ENCODE peak calls at places on chromosomes 3 and 15, in nine cellular contexts. One of them, this sample, is unnamed.

GRCh38 chr3:184460276-184460675 is 80.4 kb downstream of the CHRD start:
- DNase-seq in H7: peak
- DNase-seq in activated T-cell treated with anti-CD3 and anti-CD28 coated beads, Interleukin-2, amount 50 U/mL, for 72 hours: no peak
- DNase-seq in T-helper 17 cell: no peak
- DNase-seq in H54: no peak
- DNase-seq in right cardiac atrium: no peak
- DNase-seq in left ventricle myocardium inferior: no peak
- DNase-seq in mesenteric fat pad: peak
- DNase-seq in NCI-H345: no peak
- DNase-seq in this sample: no peak

GRCh38 chr3:68892297-68892696 is 40.0 kb downstream of the TAFA4 start:
- DNase-seq in H7: no peak
- DNase-seq in activated T-cell treated with anti-CD3 and anti-CD28 coated beads, Interleukin-2, amount 50 U/mL, for 72 hours: no peak
- DNase-seq in T-helper 17 cell: no peak
- DNase-seq in H54: no peak
- DNase-seq in right cardiac atrium: no peak
- DNase-seq in left ventricle myocardium inferior: no peak
- DNase-seq in mesenteric fat pad: no peak
- DNase-seq in NCI-H345: no peak
- DNase-seq in this sample: no peak

GRCh38 chr3:54891540-54891897 is 36.3 kb downstream of the LRTM1 start:
- DNase-seq in H7: peak
- DNase-seq in activated T-cell treated with anti-CD3 and anti-CD28 coated beads, Interleukin-2, amount 50 U/mL, for 72 hours: no peak
- DNase-seq in T-helper 17 cell: no peak
- DNase-seq in H54: peak
- DNase-seq in right cardiac atrium: peak
- DNase-seq in left ventricle myocardium inferior: peak
- DNase-seq in mesenteric fat pad: no peak
- DNase-seq in NCI-H345: peak
- DNase-seq in this sample: peak

GRCh38 chr3:99013077-99013476 is 111.6 kb upstream of the DCBLD2 start:
- DNase-seq in H7: no peak
- DNase-seq in activated T-cell treated with anti-CD3 and anti-CD28 coated beads, Interleukin-2, amount 50 U/mL, for 72 hours: no peak
- DNase-seq in T-helper 17 cell: no peak
- DNase-seq in H54: no peak
- DNase-seq in right cardiac atrium: no peak
- DNase-seq in left ventricle myocardium inferior: no peak
- DNase-seq in mesenteric fat pad: no peak
- DNase-seq in NCI-H345: no peak
- DNase-seq in this sample: no peak

GRCh38 chr3:196472286-196472685 is 31.3 kb downstream of the RNF168 start:
- DNase-seq in H7: no peak
- DNase-seq in activated T-cell treated with anti-CD3 and anti-CD28 coated beads, Interleukin-2, amount 50 U/mL, for 72 hours: no peak
- DNase-seq in T-helper 17 cell: no peak
- DNase-seq in H54: no peak
- DNase-seq in right cardiac atrium: no peak
- DNase-seq in left ventricle myocardium inferior: no peak
- DNase-seq in mesenteric fat pad: no peak
- DNase-seq in NCI-H345: no peak
- DNase-seq in this sample: no peak

GRCh38 chr15:40106203-40107161 is 2.2 kb downstream of the BMF start:
- DNase-seq in H7: peak
- DNase-seq in activated T-cell treated with anti-CD3 and anti-CD28 coated beads, Interleukin-2, amount 50 U/mL, for 72 hours: no peak
- DNase-seq in T-helper 17 cell: no peak
- DNase-seq in H54: no peak
- DNase-seq in right cardiac atrium: peak
- DNase-seq in left ventricle myocardium inferior: peak
- DNase-seq in mesenteric fat pad: no peak
- DNase-seq in NCI-H345: peak
- DNase-seq in this sample: peak

GRCh38 chr3:64188810-64189560 is 36.3 kb downstream of the PRICKLE2 start:
- DNase-seq in H7: no peak
- DNase-seq in activated T-cell treated with anti-CD3 and anti-CD28 coated beads, Interleukin-2, amount 50 U/mL, for 72 hours: no peak
- DNase-seq in T-helper 17 cell: no peak
- DNase-seq in H54: peak
- DNase-seq in right cardiac atrium: peak
- DNase-seq in left ventricle myocardium inferior: no peak
- DNase-seq in mesenteric fat pad: no peak
- DNase-seq in NCI-H345: no peak
- DNase-seq in this sample: peak

GRCh38 chr3:146277953-146278631 is 27.2 kb upstream of the PLSCR4 start:
- DNase-seq in H7: no peak
- DNase-seq in activated T-cell treated with anti-CD3 and anti-CD28 coated beads, Interleukin-2, amount 50 U/mL, for 72 hours: no peak
- DNase-seq in T-helper 17 cell: no peak
- DNase-seq in H54: no peak
- DNase-seq in right cardiac atrium: no peak
- DNase-seq in left ventricle myocardium inferior: no peak
- DNase-seq in mesenteric fat pad: no peak
- DNase-seq in NCI-H345: no peak
- DNase-seq in this sample: no peak

GRCh38 chr15:58702233-58702632 is 47.3 kb downstream of the ADAM10 start:
- DNase-seq in H7: no peak
- DNase-seq in activated T-cell treated with anti-CD3 and anti-CD28 coated beads, Interleukin-2, amount 50 U/mL, for 72 hours: no peak
- DNase-seq in T-helper 17 cell: no peak
- DNase-seq in H54: no peak
- DNase-seq in right cardiac atrium: no peak
- DNase-seq in left ventricle myocardium inferior: no peak
- DNase-seq in mesenteric fat pad: no peak
- DNase-seq in NCI-H345: no peak
- DNase-seq in this sample: no peak

GRCh38 chr3:53161345-53161819 is 373 bp downstream of the PRKCD start:
- DNase-seq in H7: no peak
- DNase-seq in activated T-cell treated with anti-CD3 and anti-CD28 coated beads, Interleukin-2, amount 50 U/mL, for 72 hours: peak
- DNase-seq in T-helper 17 cell: no peak
- DNase-seq in H54: no peak
- DNase-seq in right cardiac atrium: peak
- DNase-seq in left ventricle myocardium inferior: peak
- DNase-seq in mesenteric fat pad: no peak
- DNase-seq in NCI-H345: no peak
- DNase-seq in this sample: no peak

GRCh38 chr3:56753206-56753605 is 48.5 kb downstream of the ARHGEF3 start:
- DNase-seq in H7: no peak
- DNase-seq in activated T-cell treated with anti-CD3 and anti-CD28 coated beads, Interleukin-2, amount 50 U/mL, for 72 hours: peak
- DNase-seq in T-helper 17 cell: no peak
- DNase-seq in H54: no peak
- DNase-seq in right cardiac atrium: no peak
- DNase-seq in left ventricle myocardium inferior: no peak
- DNase-seq in mesenteric fat pad: no peak
- DNase-seq in NCI-H345: no peak
- DNase-seq in this sample: no peak

GRCh38 chr3:72185549-72186484 is 400.9 kb upstream of the PROK2 start:
- DNase-seq in H7: no peak
- DNase-seq in activated T-cell treated with anti-CD3 and anti-CD28 coated beads, Interleukin-2, amount 50 U/mL, for 72 hours: peak
- DNase-seq in T-helper 17 cell: no peak
- DNase-seq in H54: peak
- DNase-seq in right cardiac atrium: no peak
- DNase-seq in left ventricle myocardium inferior: no peak
- DNase-seq in mesenteric fat pad: no peak
- DNase-seq in NCI-H345: no peak
- DNase-seq in this sample: no peak

GRCh38 chr15:91694131-91694828 is 159.2 kb upstream of the SLCO3A1 start:
- DNase-seq in H7: no peak
- DNase-seq in activated T-cell treated with anti-CD3 and anti-CD28 coated beads, Interleukin-2, amount 50 U/mL, for 72 hours: no peak
- DNase-seq in T-helper 17 cell: no peak
- DNase-seq in H54: no peak
- DNase-seq in right cardiac atrium: peak
- DNase-seq in left ventricle myocardium inferior: peak
- DNase-seq in mesenteric fat pad: no peak
- DNase-seq in NCI-H345: no peak
- DNase-seq in this sample: no peak

GRCh38 chr3:129122697-129123055 is 1.1 kb upstream of the RAB43 start:
- DNase-seq in H7: no peak
- DNase-seq in activated T-cell treated with anti-CD3 and anti-CD28 coated beads, Interleukin-2, amount 50 U/mL, for 72 hours: no peak
- DNase-seq in T-helper 17 cell: no peak
- DNase-seq in H54: no peak
- DNase-seq in right cardiac atrium: peak
- DNase-seq in left ventricle myocardium inferior: no peak
- DNase-seq in mesenteric fat pad: no peak
- DNase-seq in NCI-H345: no peak
- DNase-seq in this sample: no peak

GRCh38 chr3:197154-197855 is 742 bp downstream of the CHL1 start:
- DNase-seq in H7: peak
- DNase-seq in activated T-cell treated with anti-CD3 and anti-CD28 coated beads, Interleukin-2, amount 50 U/mL, for 72 hours: no peak
- DNase-seq in T-helper 17 cell: no peak
- DNase-seq in H54: no peak
- DNase-seq in right cardiac atrium: peak
- DNase-seq in left ventricle myocardium inferior: peak
- DNase-seq in mesenteric fat pad: no peak
- DNase-seq in NCI-H345: peak
- DNase-seq in this sample: no peak

GRCh38 chr3:108489776-108490175 is 20.6 kb downstream of the MYH15 start:
- DNase-seq in H7: peak
- DNase-seq in activated T-cell treated with anti-CD3 and anti-CD28 coated beads, Interleukin-2, amount 50 U/mL, for 72 hours: peak
- DNase-seq in T-helper 17 cell: no peak
- DNase-seq in H54: peak
- DNase-seq in right cardiac atrium: no peak
- DNase-seq in left ventricle myocardium inferior: no peak
- DNase-seq in mesenteric fat pad: no peak
- DNase-seq in NCI-H345: peak
- DNase-seq in this sample: no peak

GRCh38 chr3:11655188-11655928 is 11.6 kb upstream of the VGLL4 start:
- DNase-seq in H7: peak
- DNase-seq in activated T-cell treated with anti-CD3 and anti-CD28 coated beads, Interleukin-2, amount 50 U/mL, for 72 hours: peak
- DNase-seq in T-helper 17 cell: no peak
- DNase-seq in H54: no peak
- DNase-seq in right cardiac atrium: no peak
- DNase-seq in left ventricle myocardium inferior: no peak
- DNase-seq in mesenteric fat pad: no peak
- DNase-seq in NCI-H345: peak
- DNase-seq in this sample: no peak

GRCh38 chr3:113536627-113537101 is 4.3 kb downstream of the SIDT1 start:
- DNase-seq in H7: no peak
- DNase-seq in activated T-cell treated with anti-CD3 and anti-CD28 coated beads, Interleukin-2, amount 50 U/mL, for 72 hours: no peak
- DNase-seq in T-helper 17 cell: no peak
- DNase-seq in H54: no peak
- DNase-seq in right cardiac atrium: no peak
- DNase-seq in left ventricle myocardium inferior: no peak
- DNase-seq in mesenteric fat pad: no peak
- DNase-seq in NCI-H345: no peak
- DNase-seq in this sample: no peak

GRCh38 chr3:115186351-115187148 is 39.5 kb upstream of the ZBTB20 start:
- DNase-seq in H7: no peak
- DNase-seq in activated T-cell treated with anti-CD3 and anti-CD28 coated beads, Interleukin-2, amount 50 U/mL, for 72 hours: no peak
- DNase-seq in T-helper 17 cell: no peak
- DNase-seq in H54: no peak
- DNase-seq in right cardiac atrium: no peak
- DNase-seq in left ventricle myocardium inferior: no peak
- DNase-seq in mesenteric fat pad: no peak
- DNase-seq in NCI-H345: no peak
- DNase-seq in this sample: no peak

GRCh38 chr3:141710888-141711616 is 27.0 kb upstream of the RNF7 start:
- DNase-seq in H7: no peak
- DNase-seq in activated T-cell treated with anti-CD3 and anti-CD28 coated beads, Interleukin-2, amount 50 U/mL, for 72 hours: no peak
- DNase-seq in T-helper 17 cell: no peak
- DNase-seq in H54: peak
- DNase-seq in right cardiac atrium: peak
- DNase-seq in left ventricle myocardium inferior: no peak
- DNase-seq in mesenteric fat pad: no peak
- DNase-seq in NCI-H345: no peak
- DNase-seq in this sample: no peak

GRCh38 chr15:101150723-101151040 is 101.2 kb downstream of the CHSY1 start:
- DNase-seq in H7: no peak
- DNase-seq in activated T-cell treated with anti-CD3 and anti-CD28 coated beads, Interleukin-2, amount 50 U/mL, for 72 hours: no peak
- DNase-seq in T-helper 17 cell: no peak
- DNase-seq in H54: no peak
- DNase-seq in right cardiac atrium: no peak
- DNase-seq in left ventricle myocardium inferior: no peak
- DNase-seq in mesenteric fat pad: no peak
- DNase-seq in NCI-H345: no peak
- DNase-seq in this sample: no peak

GRCh38 chr3:45486136-45486535 is 97.8 kb downstream of the LARS2 start:
- DNase-seq in H7: no peak
- DNase-seq in activated T-cell treated with anti-CD3 and anti-CD28 coated beads, Interleukin-2, amount 50 U/mL, for 72 hours: no peak
- DNase-seq in T-helper 17 cell: no peak
- DNase-seq in H54: no peak
- DNase-seq in right cardiac atrium: no peak
- DNase-seq in left ventricle myocardium inferior: no peak
- DNase-seq in mesenteric fat pad: no peak
- DNase-seq in NCI-H345: no peak
- DNase-seq in this sample: no peak

GRCh38 chr15:57553526-57553925 is 38.2 kb upstream of the MYZAP start:
- DNase-seq in H7: no peak
- DNase-seq in activated T-cell treated with anti-CD3 and anti-CD28 coated beads, Interleukin-2, amount 50 U/mL, for 72 hours: no peak
- DNase-seq in T-helper 17 cell: no peak
- DNase-seq in H54: no peak
- DNase-seq in right cardiac atrium: no peak
- DNase-seq in left ventricle myocardium inferior: no peak
- DNase-seq in mesenteric fat pad: no peak
- DNase-seq in NCI-H345: no peak
- DNase-seq in this sample: no peak

GRCh38 chr3:172685331-172686214 is 25.3 kb downstream of the NCEH1 start:
- DNase-seq in H7: no peak
- DNase-seq in activated T-cell treated with anti-CD3 and anti-CD28 coated beads, Interleukin-2, amount 50 U/mL, for 72 hours: peak
- DNase-seq in T-helper 17 cell: no peak
- DNase-seq in H54: no peak
- DNase-seq in right cardiac atrium: no peak
- DNase-seq in left ventricle myocardium inferior: no peak
- DNase-seq in mesenteric fat pad: no peak
- DNase-seq in NCI-H345: no peak
- DNase-seq in this sample: no peak

GRCh38 chr3:42651248-42652091 is 2.0 kb upstream of the ZBTB47 start:
- DNase-seq in H7: peak
- DNase-seq in activated T-cell treated with anti-CD3 and anti-CD28 coated beads, Interleukin-2, amount 50 U/mL, for 72 hours: no peak
- DNase-seq in T-helper 17 cell: no peak
- DNase-seq in H54: peak
- DNase-seq in right cardiac atrium: no peak
- DNase-seq in left ventricle myocardium inferior: no peak
- DNase-seq in mesenteric fat pad: no peak
- DNase-seq in NCI-H345: no peak
- DNase-seq in this sample: no peak

GRCh38 chr3:139104062-139104461 is 59.4 kb upstream of the PRR23C start:
- DNase-seq in H7: no peak
- DNase-seq in activated T-cell treated with anti-CD3 and anti-CD28 coated beads, Interleukin-2, amount 50 U/mL, for 72 hours: no peak
- DNase-seq in T-helper 17 cell: no peak
- DNase-seq in H54: no peak
- DNase-seq in right cardiac atrium: no peak
- DNase-seq in left ventricle myocardium inferior: no peak
- DNase-seq in mesenteric fat pad: no peak
- DNase-seq in NCI-H345: no peak
- DNase-seq in this sample: no peak

GRCh38 chr3:55007971-55008370 is 80.1 kb upstream of the LRTM1 start:
- DNase-seq in H7: no peak
- DNase-seq in activated T-cell treated with anti-CD3 and anti-CD28 coated beads, Interleukin-2, amount 50 U/mL, for 72 hours: no peak
- DNase-seq in T-helper 17 cell: no peak
- DNase-seq in H54: no peak
- DNase-seq in right cardiac atrium: no peak
- DNase-seq in left ventricle myocardium inferior: no peak
- DNase-seq in mesenteric fat pad: no peak
- DNase-seq in NCI-H345: no peak
- DNase-seq in this sample: no peak

GRCh38 chr3:159604151-159604581 is 384.5 kb upstream of the IL12A start:
- DNase-seq in H7: no peak
- DNase-seq in activated T-cell treated with anti-CD3 and anti-CD28 coated beads, Interleukin-2, amount 50 U/mL, for 72 hours: no peak
- DNase-seq in T-helper 17 cell: no peak
- DNase-seq in H54: no peak
- DNase-seq in right cardiac atrium: peak
- DNase-seq in left ventricle myocardium inferior: peak
- DNase-seq in mesenteric fat pad: no peak
- DNase-seq in NCI-H345: no peak
- DNase-seq in this sample: no peak

GRCh38 chr15:40155270-40155910 is 5.5 kb upstream of the BUB1B start:
- DNase-seq in H7: peak
- DNase-seq in activated T-cell treated with anti-CD3 and anti-CD28 coated beads, Interleukin-2, amount 50 U/mL, for 72 hours: no peak
- DNase-seq in T-helper 17 cell: no peak
- DNase-seq in H54: no peak
- DNase-seq in right cardiac atrium: no peak
- DNase-seq in left ventricle myocardium inferior: no peak
- DNase-seq in mesenteric fat pad: no peak
- DNase-seq in NCI-H345: peak
- DNase-seq in this sample: peak

GRCh38 chr3:42660131-42660715 is 6.7 kb downstream of the ZBTB47 start:
- DNase-seq in H7: peak
- DNase-seq in activated T-cell treated with anti-CD3 and anti-CD28 coated beads, Interleukin-2, amount 50 U/mL, for 72 hours: no peak
- DNase-seq in T-helper 17 cell: no peak
- DNase-seq in H54: no peak
- DNase-seq in right cardiac atrium: no peak
- DNase-seq in left ventricle myocardium inferior: no peak
- DNase-seq in mesenteric fat pad: no peak
- DNase-seq in NCI-H345: no peak
- DNase-seq in this sample: no peak

GRCh38 chr3:46191730-46192129 is 16.4 kb downstream of the CCR1 start:
- DNase-seq in H7: no peak
- DNase-seq in activated T-cell treated with anti-CD3 and anti-CD28 coated beads, Interleukin-2, amount 50 U/mL, for 72 hours: no peak
- DNase-seq in T-helper 17 cell: no peak
- DNase-seq in H54: no peak
- DNase-seq in right cardiac atrium: no peak
- DNase-seq in left ventricle myocardium inferior: no peak
- DNase-seq in mesenteric fat pad: no peak
- DNase-seq in NCI-H345: no peak
- DNase-seq in this sample: no peak

This sample was measured in lung.